ENCODE peak calls at places on chromosome 20, in six cellular contexts. One of them, this sample, is unnamed.

GRCh38 chr20:60254901-60255411 is 296.7 kb downstream of the CDH26 start:
- DNase-seq in kidney: no peak
- DNase-seq in WTC11: no peak
- DNase-seq in AG10803: peak
- DNase-seq in fibroblast of mammary gland: peak
- DNase-seq in glutamatergic neuron: no peak
- DNase-seq in this sample: no peak

GRCh38 chr20:24376523-24377085 is 92.8 kb upstream of the SYNDIG1 start:
- DNase-seq in kidney: no peak
- DNase-seq in glutamatergic neuron: no peak
- DNase-seq in AG10803: peak
- DNase-seq in fibroblast of mammary gland: peak
- DNase-seq in WTC11: no peak
- DNase-seq in this sample: no peak

GRCh38 chr20:57678340-57678739 is 31.5 kb downstream of the PMEPA1 start:
- DNase-seq in glutamatergic neuron: peak
- DNase-seq in AG10803: no peak
- DNase-seq in WTC11: no peak
- DNase-seq in kidney: no peak
- DNase-seq in fibroblast of mammary gland: no peak
- DNase-seq in this sample: no peak

GRCh38 chr20:4369798-4370124 is 351.9 kb upstream of the PRND start:
- DNase-seq in AG10803: no peak
- DNase-seq in kidney: no peak
- DNase-seq in WTC11: no peak
- DNase-seq in glutamatergic neuron: no peak
- DNase-seq in fibroblast of mammary gland: no peak
- DNase-seq in this sample: no peak

GRCh38 chr20:57399587-57400261 is 8.5 kb downstream of the RBM38 start:
- DNase-seq in kidney: peak
- DNase-seq in AG10803: no peak
- DNase-seq in WTC11: no peak
- DNase-seq in glutamatergic neuron: no peak
- DNase-seq in fibroblast of mammary gland: no peak
- DNase-seq in this sample: no peak

GRCh38 chr20:37994512-37994911 is 38.7 kb downstream of the TTI1 start:
- DNase-seq in kidney: no peak
- DNase-seq in WTC11: no peak
- DNase-seq in AG10803: peak
- DNase-seq in glutamatergic neuron: no peak
- DNase-seq in fibroblast of mammary gland: peak
- DNase-seq in this sample: no peak

GRCh38 chr20:20463933-20464374 is 96.0 kb downstream of the INSM1 start:
- DNase-seq in AG10803: no peak
- DNase-seq in kidney: no peak
- DNase-seq in fibroblast of mammary gland: no peak
- DNase-seq in glutamatergic neuron: peak
- DNase-seq in WTC11: peak
- DNase-seq in this sample: no peak

GRCh38 chr20:32975698-32976674 is 28.2 kb downstream of the SUN5 start:
- DNase-seq in kidney: peak
- DNase-seq in glutamatergic neuron: no peak
- DNase-seq in WTC11: peak
- DNase-seq in fibroblast of mammary gland: no peak
- DNase-seq in AG10803: no peak
- DNase-seq in this sample: no peak

GRCh38 chr20:47263502-47264084 is 92.9 kb downstream of the ZMYND8 start:
- DNase-seq in AG10803: peak
- DNase-seq in fibroblast of mammary gland: no peak
- DNase-seq in kidney: no peak
- DNase-seq in WTC11: no peak
- DNase-seq in glutamatergic neuron: no peak
- DNase-seq in this sample: no peak

GRCh38 chr20:47262365-47263013 is 94.0 kb downstream of the ZMYND8 start:
- DNase-seq in kidney: no peak
- DNase-seq in WTC11: no peak
- DNase-seq in AG10803: peak
- DNase-seq in glutamatergic neuron: no peak
- DNase-seq in fibroblast of mammary gland: peak
- DNase-seq in this sample: no peak

GRCh38 chr20:47262008-47262364 is 94.5 kb downstream of the ZMYND8 start:
- DNase-seq in AG10803: no peak
- DNase-seq in WTC11: no peak
- DNase-seq in kidney: no peak
- DNase-seq in fibroblast of mammary gland: no peak
- DNase-seq in glutamatergic neuron: no peak
- DNase-seq in this sample: no peak

GRCh38 chr20:47265214-47265613 is 91.3 kb downstream of the ZMYND8 start:
- DNase-seq in glutamatergic neuron: no peak
- DNase-seq in AG10803: no peak
- DNase-seq in fibroblast of mammary gland: no peak
- DNase-seq in WTC11: no peak
- DNase-seq in kidney: no peak
- DNase-seq in this sample: no peak

DNA sequence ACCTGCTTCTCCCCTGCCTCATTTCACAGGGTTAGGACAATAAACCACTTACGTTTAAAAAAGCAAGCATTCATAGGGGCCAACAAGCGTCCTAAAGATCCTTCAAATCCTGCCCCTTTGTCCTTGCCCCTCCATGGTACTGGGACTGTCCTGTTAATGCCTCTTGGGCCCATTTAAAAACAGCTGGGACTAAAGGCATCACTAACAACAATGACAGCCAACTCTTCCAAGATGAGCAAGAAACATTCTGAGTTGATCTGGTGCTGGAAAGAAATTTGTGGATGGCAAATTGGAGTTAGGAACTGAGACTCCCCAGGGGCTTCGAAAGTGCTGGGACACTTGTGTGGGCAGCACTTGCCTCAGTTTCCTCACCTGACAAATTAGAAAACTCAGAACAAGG is 93.4 kb downstream of the ZMYND8 start:
- DNase-seq in kidney: no peak
- DNase-seq in fibroblast of mammary gland: no peak
- DNase-seq in WTC11: no peak
- DNase-seq in AG10803: no peak
- DNase-seq in glutamatergic neuron: no peak
- DNase-seq in this sample: no peak
- TF ChIP-seq CTCF in kidney: no peak
- TF ChIP-seq CTCF in fibroblast of mammary gland: no peak
- TF ChIP-seq CTCF in WTC11: no peak
- TF ChIP-seq CTCF in AG10803: no peak
- TF ChIP-seq CTCF in glutamatergic neuron: no peak
- TF ChIP-seq CTCF in this sample: no peak

GRCh38 chr20:63576311-63576710 is 2.3 kb upstream of the HELZ2 start:
- DNase-seq in fibroblast of mammary gland: no peak
- DNase-seq in kidney: no peak
- DNase-seq in glutamatergic neuron: no peak
- DNase-seq in AG10803: peak
- DNase-seq in WTC11: no peak
- DNase-seq in this sample: no peak

GRCh38 chr20:63579017-63579705 is 5.1 kb upstream of the HELZ2 start:
- DNase-seq in WTC11: no peak
- DNase-seq in AG10803: no peak
- DNase-seq in glutamatergic neuron: no peak
- DNase-seq in fibroblast of mammary gland: no peak
- DNase-seq in kidney: no peak
- DNase-seq in this sample: no peak

GRCh38 chr20:63577317-63577894 is 3.4 kb upstream of the HELZ2 start:
- DNase-seq in WTC11: no peak
- DNase-seq in glutamatergic neuron: no peak
- DNase-seq in fibroblast of mammary gland: no peak
- DNase-seq in kidney: peak
- DNase-seq in AG10803: no peak
- DNase-seq in this sample: no peak

GRCh38 chr20:63580796-63581461 is 6.9 kb upstream of the HELZ2 start:
- DNase-seq in kidney: no peak
- DNase-seq in AG10803: peak
- DNase-seq in WTC11: peak
- DNase-seq in glutamatergic neuron: peak
- DNase-seq in fibroblast of mammary gland: peak
- DNase-seq in this sample: peak

DNA sequence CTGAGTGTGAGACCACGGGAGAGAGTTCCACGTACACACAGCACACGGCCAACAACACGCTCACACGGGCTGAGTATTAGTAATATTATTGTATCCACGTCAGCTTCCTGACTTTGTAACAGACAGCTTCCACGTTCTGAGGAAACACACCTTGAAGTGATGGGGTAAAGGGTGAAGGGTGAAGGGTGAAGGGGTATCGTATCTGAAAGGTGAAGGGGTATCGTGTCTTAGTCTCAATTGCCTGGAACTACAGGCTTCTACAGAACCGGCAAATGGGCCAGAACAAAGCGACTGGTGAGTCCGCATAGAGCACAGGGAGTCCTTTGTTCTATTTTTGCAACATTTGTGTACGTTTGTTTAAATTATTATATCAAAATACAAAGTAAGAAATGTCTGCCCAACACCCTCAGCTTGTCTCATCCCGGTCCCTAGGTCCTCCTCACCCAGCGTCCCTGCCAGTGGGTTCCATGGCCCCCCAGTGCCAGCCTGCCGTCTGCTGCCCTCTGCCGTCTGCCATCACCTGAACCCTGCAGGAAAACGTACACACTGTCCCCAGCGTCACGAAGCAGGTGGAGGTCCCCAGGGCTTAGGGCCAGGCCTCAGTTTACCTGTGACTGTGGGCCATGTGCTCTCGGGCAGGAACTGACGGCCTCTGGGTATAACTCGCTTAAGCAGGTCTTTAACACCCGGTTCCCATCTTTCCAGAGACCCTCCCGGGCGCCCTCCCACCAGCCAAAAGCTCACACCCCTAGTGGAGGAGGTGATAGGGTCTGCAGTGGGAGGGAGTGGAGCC is 4.4 kb upstream of the HELZ2 start:
- DNase-seq in fibroblast of mammary gland: no peak
- DNase-seq in glutamatergic neuron: no peak
- DNase-seq in kidney: no peak
- DNase-seq in WTC11: no peak
- DNase-seq in AG10803: no peak
- DNase-seq in this sample: no peak
- TF ChIP-seq CTCF in fibroblast of mammary gland: no peak
- TF ChIP-seq CTCF in glutamatergic neuron: no peak
- TF ChIP-seq CTCF in kidney: no peak
- TF ChIP-seq CTCF in WTC11: no peak
- TF ChIP-seq CTCF in AG10803: no peak
- TF ChIP-seq CTCF in this sample: no peak

GRCh38 chr20:19283503-19283902 is 71.1 kb downstream of the SLC24A3 start:
- DNase-seq in glutamatergic neuron: no peak
- DNase-seq in WTC11: no peak
- DNase-seq in kidney: no peak
- DNase-seq in AG10803: no peak
- DNase-seq in fibroblast of mammary gland: no peak
- DNase-seq in this sample: no peak

GRCh38 chr20:19288061-19288460 is 75.6 kb downstream of the SLC24A3 start:
- DNase-seq in WTC11: no peak
- DNase-seq in fibroblast of mammary gland: no peak
- DNase-seq in glutamatergic neuron: no peak
- DNase-seq in kidney: no peak
- DNase-seq in AG10803: no peak
- DNase-seq in this sample: no peak

GRCh38 chr20:19288636-19289035 is 76.2 kb downstream of the SLC24A3 start:
- DNase-seq in AG10803: no peak
- DNase-seq in kidney: no peak
- DNase-seq in fibroblast of mammary gland: no peak
- DNase-seq in WTC11: no peak
- DNase-seq in glutamatergic neuron: no peak
- DNase-seq in this sample: no peak

GRCh38 chr20:19285424-19285823 is 73.0 kb downstream of the SLC24A3 start:
- DNase-seq in fibroblast of mammary gland: no peak
- DNase-seq in glutamatergic neuron: no peak
- DNase-seq in AG10803: no peak
- DNase-seq in kidney: no peak
- DNase-seq in WTC11: no peak
- DNase-seq in this sample: no peak

DNA sequence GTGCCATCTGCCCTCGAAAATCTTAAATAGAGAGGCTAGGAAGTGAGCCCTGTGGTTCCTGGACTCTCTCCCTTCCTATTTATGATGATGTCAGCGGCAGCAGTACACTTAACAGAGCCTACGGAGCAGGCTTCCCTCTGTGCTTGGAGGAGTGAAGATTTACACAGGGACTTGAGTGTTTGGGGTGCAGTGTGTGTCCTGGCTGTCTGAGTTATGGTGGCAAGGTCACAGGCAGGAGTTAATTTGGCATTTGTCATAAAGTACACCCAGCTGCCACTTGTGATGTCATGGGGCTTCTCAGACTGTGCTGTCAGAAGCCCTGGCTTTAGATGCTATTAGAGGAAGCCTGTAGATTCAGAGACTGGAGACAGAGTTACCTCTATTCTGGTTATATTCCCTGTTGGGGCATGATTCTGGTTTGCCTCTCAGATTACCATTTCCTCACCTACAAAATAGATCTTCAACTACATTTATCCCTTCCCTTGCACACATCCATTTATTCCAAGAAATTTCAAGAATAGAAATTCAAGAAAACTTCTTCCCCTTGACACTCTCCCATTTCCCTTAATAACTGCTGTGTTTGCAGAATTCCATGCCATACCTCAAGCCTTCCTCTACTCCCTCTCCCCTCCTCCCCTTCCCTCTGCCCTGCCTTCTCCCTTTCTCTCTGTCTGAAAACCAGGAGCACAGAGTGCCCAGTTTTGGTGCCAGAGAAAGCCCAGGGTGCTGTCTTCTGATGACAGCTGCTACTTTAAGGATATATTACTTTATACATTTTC is 72.1 kb downstream of the SLC24A3 start:
- DNase-seq in WTC11: no peak
- DNase-seq in AG10803: no peak
- DNase-seq in glutamatergic neuron: no peak
- DNase-seq in kidney: no peak
- DNase-seq in fibroblast of mammary gland: no peak
- DNase-seq in this sample: peak
- TF ChIP-seq CTCF in WTC11: no peak
- TF ChIP-seq CTCF in AG10803: no peak
- TF ChIP-seq CTCF in glutamatergic neuron: no peak
- TF ChIP-seq CTCF in kidney: no peak
- TF ChIP-seq CTCF in fibroblast of mammary gland: no peak
- TF ChIP-seq CTCF in this sample: no peak

GRCh38 chr20:36214684-36215256 is 21.5 kb upstream of the AAR2 start:
- DNase-seq in kidney: no peak
- DNase-seq in AG10803: peak
- DNase-seq in WTC11: peak
- DNase-seq in glutamatergic neuron: no peak
- DNase-seq in fibroblast of mammary gland: peak
- DNase-seq in this sample: no peak

GRCh38 chr20:36215778-36216177 is 20.5 kb upstream of the AAR2 start:
- DNase-seq in fibroblast of mammary gland: no peak
- DNase-seq in kidney: no peak
- DNase-seq in WTC11: no peak
- DNase-seq in glutamatergic neuron: no peak
- DNase-seq in AG10803: no peak
- DNase-seq in this sample: no peak

GRCh38 chr20:36218380-36219064 is 17.8 kb upstream of the AAR2 start:
- DNase-seq in kidney: no peak
- DNase-seq in AG10803: no peak
- DNase-seq in WTC11: no peak
- DNase-seq in glutamatergic neuron: peak
- DNase-seq in fibroblast of mammary gland: no peak
- DNase-seq in this sample: no peak

GRCh38 chr20:36216314-36217025 is 19.8 kb upstream of the AAR2 start:
- DNase-seq in fibroblast of mammary gland: no peak
- DNase-seq in kidney: no peak
- DNase-seq in AG10803: no peak
- DNase-seq in glutamatergic neuron: no peak
- DNase-seq in WTC11: no peak
- DNase-seq in this sample: no peak

DNA sequence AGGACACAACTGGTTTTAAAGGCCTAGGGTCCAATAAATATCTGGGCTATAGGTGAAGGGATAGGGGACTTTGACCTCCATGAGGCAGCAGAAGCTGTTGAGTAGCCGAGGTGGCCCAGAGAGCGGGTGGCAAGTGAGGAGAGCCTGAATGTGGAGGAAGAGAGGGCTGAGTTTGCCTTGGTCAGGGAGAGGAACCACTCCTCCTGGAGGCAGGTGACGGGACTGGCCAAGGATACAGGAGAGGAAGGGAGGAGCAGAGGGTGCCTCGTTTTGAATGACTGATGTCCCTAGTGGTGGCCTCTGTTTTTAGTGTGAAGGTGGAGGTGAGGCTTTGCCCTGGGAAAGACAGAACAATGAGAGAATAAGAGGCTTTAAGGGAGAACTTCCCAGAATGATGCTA is 19.1 kb upstream of the AAR2 start:
- DNase-seq in glutamatergic neuron: no peak
- DNase-seq in kidney: no peak
- DNase-seq in WTC11: peak
- DNase-seq in fibroblast of mammary gland: no peak
- DNase-seq in AG10803: no peak
- DNase-seq in this sample: no peak
- TF ChIP-seq CTCF in glutamatergic neuron: peak
- TF ChIP-seq CTCF in kidney: no peak
- TF ChIP-seq CTCF in WTC11: peak
- TF ChIP-seq CTCF in fibroblast of mammary gland: no peak
- TF ChIP-seq CTCF in AG10803: no peak
- TF ChIP-seq CTCF in this sample: peak

This sample was measured in nephron progenitor cell.